ENCODE peak calls at places on chromosomes 2 and 18, in six cellular contexts. S, W, A, U, N and R are unnamed samples.

GRCh38 chr18:11994346-11994707 is 13.0 kb downstream of the IMPA2 start:
- DNase-seq in S (no peak), W (no peak), A (no peak), U (peak; percentile 62), N (peak; percentile 83), R (no peak)

GRCh38 chr2:212912445-212913103 is 238.8 kb downstream of the IKZF2 start:
- DNase-seq in S (peak; percentile 87), W (no peak), A (no peak), U (peak; percentile 71), N (peak; percentile 18), R (no peak)

GRCh38 chr18:48452863-48453323 is 43.7 kb upstream of the ZBTB7C start:
- DNase-seq in S (no peak), W (no peak), A (no peak), U (no peak), N (peak; percentile 85), R (no peak)

GRCh38 chr18:7520200-7520780 is 46.8 kb upstream of the PTPRM start:
- DNase-seq in S (no peak), W (no peak), A (no peak), U (no peak), N (no peak), R (no peak)

GRCh38 chr2:140351692-140352091 is 1571.5 kb upstream of the NXPH2 start:
- DNase-seq in S (no peak), W (no peak), A (no peak), U (no peak), N (no peak), R (no peak)

GRCh38 chr18:6884944-6885343 is 155.4 kb downstream of the ARHGAP28 start:
- DNase-seq in S (peak; percentile 82), W (no peak), A (peak; percentile 17), U (no peak), N (no peak), R (no peak)

GRCh38 chr2:36919041-36919837 is 47.1 kb downstream of the STRN start:
- DNase-seq in S (no peak), W (no peak), A (no peak), U (no peak), N (peak; percentile 38), R (no peak)

GRCh38 chr2:30272761-30273573 is 41.6 kb downstream of the LBH start:
- DNase-seq in S (peak; percentile 73), W (no peak), A (no peak), U (peak; percentile 86), N (no peak), R (no peak)

GRCh38 chr2:201448701-201449100 is 2.6 kb downstream of the TRAK2 start:
- DNase-seq in S (no peak), W (no peak), A (no peak), U (no peak), N (no peak), R (no peak)

GRCh38 chr2:234137400-234138014 is 87.0 kb downstream of the SPP2 start:
- DNase-seq in S (peak; percentile 68), W (no peak), A (no peak), U (peak; percentile 53), N (no peak), R (no peak)

GRCh38 chr2:147792966-147793617 is 51.7 kb upstream of the ACVR2A start:
- DNase-seq in S (no peak), W (no peak), A (no peak), U (no peak), N (no peak), R (no peak)

GRCh38 chr2:161122772-161123530 is 37.3 kb upstream of the TANK start:
- DNase-seq in S (peak; percentile 95), W (peak; percentile 80), A (peak; percentile 37), U (peak; percentile 85), N (peak; percentile 87), R (no peak)

GRCh38 chr2:201900362-201900761 is 94.0 kb downstream of the CDK15 start:
- DNase-seq in S (no peak), W (peak; percentile 55), A (no peak), U (no peak), N (no peak), R (no peak)

GRCh38 chr2:204108301-204108700 is 171.7 kb downstream of the ICOS start:
- DNase-seq in S (peak; percentile 73), W (peak; percentile 58), A (peak; percentile 42), U (peak; percentile 6), N (peak; percentile 11), R (no peak)

GRCh38 chr2:203551653-203552250 is 16.7 kb upstream of the RAPH1 start:
- DNase-seq in S (no peak), W (peak; percentile 61), A (no peak), U (peak; percentile 9), N (peak; percentile 30), R (no peak)

GRCh38 chr2:235832941-235833340 is 335.2 kb downstream of the GBX2 start:
- DNase-seq in S (no peak), W (no peak), A (no peak), U (no peak), N (no peak), R (no peak)

GRCh38 chr2:1272835-1273234 is 140.4 kb upstream of the TPO start:
- DNase-seq in S (no peak), W (no peak), A (no peak), U (no peak), N (no peak), R (no peak)

GRCh38 chr2:224513991-224514390 is 71.2 kb downstream of the CUL3 start:
- DNase-seq in S (no peak), W (no peak), A (no peak), U (no peak), N (no peak), R (no peak)

GRCh38 chr18:59549797-59550516 is 147.3 kb downstream of the CCBE1 start:
- DNase-seq in S (no peak), W (no peak), A (no peak), U (no peak), N (no peak), R (no peak)

GRCh38 chr2:17309186-17309585 is 209.1 kb downstream of the RAD51AP2 start:
- DNase-seq in S (no peak), W (no peak), A (no peak), U (no peak), N (no peak), R (no peak)

GRCh38 chr2:17311104-17311619 is 207.1 kb downstream of the RAD51AP2 start:
- DNase-seq in S (no peak), W (no peak), A (no peak), U (no peak), N (no peak), R (no peak)

GRCh38 chr2:17311771-17312511 is 206.3 kb downstream of the RAD51AP2 start:
- DNase-seq in S (no peak), W (no peak), A (no peak), U (no peak), N (no peak), R (no peak)

GRCh38 chr2:17309741-17310339 is 208.4 kb downstream of the RAD51AP2 start:
- DNase-seq in S (peak; percentile 24), W (peak; percentile 64), A (peak; percentile 73), U (peak; percentile 81), N (peak; percentile 86), R (no peak)

DNA sequence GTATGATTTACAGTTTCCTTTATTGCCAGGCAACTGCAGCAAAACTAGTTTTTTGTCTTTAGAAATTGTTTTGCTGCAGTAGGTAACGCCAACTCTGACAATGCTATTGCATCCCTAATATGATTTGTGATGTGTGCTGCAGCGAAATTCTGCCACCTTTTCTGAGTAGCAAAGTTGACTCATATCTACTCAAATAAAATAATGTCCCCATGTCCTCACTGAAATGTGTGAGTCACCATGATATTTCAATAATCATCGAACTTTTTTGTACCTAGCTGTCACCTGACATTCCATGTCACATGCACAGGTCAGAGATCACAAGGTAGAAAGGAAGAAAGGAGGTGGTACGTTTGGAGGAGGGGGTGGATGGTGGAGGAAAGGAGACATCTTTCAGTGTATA is 205.0 kb downstream of the RAD51AP2 start:
- DNase-seq in S (no peak), W (no peak), A (no peak), U (no peak), N (no peak), R (no peak)
- TF ChIP-seq MYC in S (no peak), W (no peak), A (no peak), U (no peak), N (no peak), R (no peak)

GRCh38 chr2:24893934-24894333 is 26.1 kb downstream of the ADCY3 start:
- DNase-seq in S (no peak), W (no peak), A (no peak), U (no peak), N (no peak), R (no peak)

GRCh38 chr2:24892928-24893327 is 27.1 kb downstream of the ADCY3 start:
- DNase-seq in S (no peak), W (no peak), A (no peak), U (no peak), N (no peak), R (no peak)

GRCh38 chr2:24894750-24895149 is 25.3 kb downstream of the ADCY3 start:
- DNase-seq in S (no peak), W (no peak), A (no peak), U (peak; percentile 24), N (no peak), R (no peak)

GRCh38 chr2:24888177-24888576 is 31.9 kb downstream of the ADCY3 start:
- DNase-seq in S (no peak), W (no peak), A (no peak), U (no peak), N (no peak), R (no peak)

DNA sequence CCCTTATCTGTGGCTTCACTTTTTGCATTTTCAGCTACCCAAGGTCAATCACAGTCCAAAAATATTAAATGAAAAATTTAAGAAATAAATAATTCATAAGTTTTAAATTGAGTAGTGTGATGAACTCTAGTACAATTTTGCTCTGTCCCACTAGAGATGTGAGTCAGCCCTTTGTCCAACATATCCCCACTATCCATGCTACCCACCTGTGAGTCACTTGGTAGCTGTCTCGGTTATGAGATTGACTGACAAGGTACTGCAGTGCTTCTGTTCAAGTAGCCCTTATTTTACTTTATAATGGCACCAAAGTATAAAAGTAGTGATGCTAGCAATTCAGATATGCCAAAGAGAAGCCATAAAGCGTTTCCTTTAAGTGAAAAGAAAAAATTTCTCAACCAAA is 28.8 kb downstream of the ADCY3 start:
- DNase-seq in S (no peak), W (no peak), A (no peak), U (no peak), N (no peak), R (no peak)
- TF ChIP-seq MYC in S (no peak), W (no peak), A (no peak), U (no peak), N (no peak), R (no peak)

GRCh38 chr2:190136259-190136658 is 73.7 kb upstream of the MSTN start:
- DNase-seq in S (no peak), W (no peak), A (no peak), U (peak; percentile 31), N (peak; percentile 84), R (no peak)

GRCh38 chr2:190139371-190139770 is 76.8 kb upstream of the MSTN start:
- DNase-seq in S (no peak), W (no peak), A (no peak), U (no peak), N (no peak), R (no peak)

GRCh38 chr2:190138032-190138431 is 75.5 kb upstream of the MSTN start:
- DNase-seq in S (no peak), W (no peak), A (no peak), U (no peak), N (no peak), R (no peak)

GRCh38 chr2:190136825-190137224 is 74.3 kb upstream of the MSTN start:
- DNase-seq in S (no peak), W (no peak), A (no peak), U (no peak), N (no peak), R (no peak)

GRCh38 chr2:190137561-190137960 is 75.0 kb upstream of the MSTN start:
- DNase-seq in S (no peak), W (no peak), A (no peak), U (no peak), N (no peak), R (no peak)
- TF ChIP-seq MYC in S (no peak), W (no peak), A (no peak), U (no peak), N (no peak), R (no peak)

GRCh38 chr2:2503864-2504418 is 172.9 kb upstream of the MYT1L start:
- DNase-seq in S (no peak), W (no peak), A (no peak), U (no peak), N (no peak), R (no peak)
- TF ChIP-seq MYC in S (no peak), W (no peak), A (no peak), U (no peak), N (no peak), R (no peak)